ENCODE peak calls at places on chromosomes 2 and 18, in six cellular contexts. F is endothelial cell; S is stimulated activated CD4-positive, alpha-beta T cell treated with anti-CD3 and anti-CD28 coated beads, TNF-alpha, amount 100 ng/mL, for 48 hours; A is GM10248; L is stimulated activated CD8-positive, alpha-beta memory T cell treated with anti-CD3 and anti-CD28 coated beads, Interleukin-7, amount 100 ng/mL, for 24 hours; O is Calu3. G is an unnamed sample.

GRCh38 chr2:190344275-190344827 is 962 bp downstream of the INPP1 start:
- DNase-seq in F (no peak), S (no peak), O (peak), L (no peak), A (peak), G (peak)

GRCh38 chr2:43224571-43225092 is 1.8 kb downstream of the ZFP36L2 start:
- DNase-seq in O (peak), L (no peak), F (peak), S (peak), A (no peak), G (no peak)

GRCh38 chr2:151337643-151338042 is 19.7 kb upstream of the TNFAIP6 start:
- DNase-seq in F (no peak), S (no peak), A (no peak), L (no peak), O (no peak), G (no peak)

GRCh38 chr2:59630789-59631188 is 922.7 kb downstream of the BCL11A start:
- DNase-seq in A (no peak), F (no peak), S (no peak), O (no peak), L (no peak), G (no peak)

GRCh38 chr2:237686659-237687136 is 59.3 kb downstream of the LRRFIP1 start:
- DNase-seq in O (no peak), L (no peak), A (no peak), F (no peak), S (no peak), G (no peak)

GRCh38 chr18:6355789-6356589 is 58.7 kb downstream of the L3MBTL4 start:
- DNase-seq in F (no peak), L (no peak), S (no peak), O (no peak), A (no peak), G (no peak)

GRCh38 chr18:80046961-80047541 is 12.8 kb downstream of the RBFA start:
- DNase-seq in L (no peak), O (no peak), A (no peak), S (no peak), F (no peak), G (no peak)

GRCh38 chr2:147559068-147559467 is 285.8 kb upstream of the ACVR2A start:
- DNase-seq in S (no peak), O (no peak), F (no peak), A (no peak), L (no peak), G (no peak)

GRCh38 chr2:23591111-23591510 is 206.1 kb downstream of the KLHL29 start:
- DNase-seq in L (no peak), S (no peak), A (no peak), F (peak), O (no peak), G (no peak)

GRCh38 chr18:48662021-48662661 is 123.3 kb downstream of the CTIF start:
- DNase-seq in S (no peak), A (no peak), O (peak), L (no peak), F (no peak), G (no peak)

GRCh38 chr2:241629762-241630435 is 7.1 kb downstream of the THAP4 start:
- DNase-seq in L (no peak), O (no peak), A (no peak), S (no peak), F (no peak), G (no peak)

GRCh38 chr2:57902578-57902977 is 144.0 kb upstream of the VRK2 start:
- DNase-seq in O (no peak), L (no peak), A (no peak), F (no peak), S (no peak), G (no peak)

GRCh38 chr2:147511491-147511948 is 333.3 kb upstream of the ACVR2A start:
- DNase-seq in S (no peak), F (no peak), O (no peak), L (no peak), A (no peak), G (peak)

GRCh38 chr2:198471291-198471690 is 666.9 kb downstream of the PLCL1 start:
- DNase-seq in S (no peak), F (no peak), A (no peak), L (no peak), O (peak), G (no peak)

GRCh38 chr18:36993068-36993467 is 164.1 kb downstream of the KIAA1328 start:
- DNase-seq in F (no peak), S (no peak), A (no peak), O (no peak), L (no peak), G (no peak)

GRCh38 chr2:231522418-231523180 is 7.6 kb downstream of the NMUR1 start:
- DNase-seq in F (no peak), S (no peak), L (no peak), A (no peak), O (no peak), G (no peak)

GRCh38 chr2:234981197-234982095 is 29.6 kb downstream of the SH3BP4 start:
- DNase-seq in L (no peak), A (no peak), O (peak), S (no peak), F (peak), G (no peak)

GRCh38 chr2:234911271-234911670 is 40.5 kb upstream of the SH3BP4 start:
- DNase-seq in O (peak), S (no peak), L (no peak), F (no peak), A (no peak), G (peak)

GRCh38 chr2:234840336-234840735 is 111.5 kb upstream of the SH3BP4 start:
- DNase-seq in O (peak), A (no peak), L (no peak), F (peak), S (no peak), G (peak)

GRCh38 chr2:18061717-18062116 is 183.2 kb downstream of the KCNS3 start:
- DNase-seq in S (no peak), A (no peak), F (no peak), L (no peak), O (no peak), G (no peak)

GRCh38 chr2:201171259-201171814 is 11.6 kb upstream of the CASP10 start:
- DNase-seq in A (no peak), S (no peak), O (no peak), F (peak), L (no peak), G (no peak)